ENCODE peak calls at places on chromosomes 6 and 20, in seven cellular contexts. P, Q, Z, A, V, Y and D are unnamed samples.

GRCh38 chr20:45934046-45934586 is 367 bp upstream of the PCIF1 start:
- DNase-seq in P (peak), Y (peak), Q (peak), A (peak), V (peak), Z (peak), D (peak)

GRCh38 chr6:113416166-113416565 is 441.0 kb upstream of the MARCKS start:
- DNase-seq in P (no peak), Z (no peak), V (no peak), Q (no peak), Y (no peak), A (peak), D (no peak)

GRCh38 chr20:10064611-10065010 is 29.8 kb downstream of the ANKEF1 start:
- DNase-seq in Z (no peak), Y (no peak), V (no peak), Q (no peak), P (no peak), A (no peak), D (no peak)

GRCh38 chr20:32277361-32278198 is at the start of gene KIF3B:
- DNase-seq in P (peak), A (peak), Z (peak), V (peak), Y (peak), Q (peak), D (peak)

GRCh38 chr6:27133281-27134227 is 113.9 kb upstream of the PRSS16 start:
- DNase-seq in Y (peak), V (peak), A (peak), P (peak), Q (peak), Z (peak), D (peak)

GRCh38 chr6:121733216-121733615 is 297.8 kb downstream of the GJA1 start:
- DNase-seq in A (no peak), Q (no peak), Y (no peak), V (no peak), Z (no peak), P (no peak), D (no peak)

GRCh38 chr6:110295451-110296145 is 62.6 kb downstream of the METTL24 start:
- DNase-seq in P (no peak), A (no peak), Y (no peak), Z (no peak), Q (no peak), V (no peak), D (no peak)

GRCh38 chr6:34015576-34015975 is 130.3 kb downstream of the GRM4 start:
- DNase-seq in Q (peak), A (peak), Y (no peak), Z (no peak), P (no peak), V (no peak), D (no peak)

GRCh38 chr6:162408805-162409535 is 318.6 kb downstream of the PRKN start:
- DNase-seq in P (no peak), V (no peak), Q (peak), A (no peak), Y (no peak), Z (no peak), D (no peak)

GRCh38 chr20:57899554-57899953 is 189.7 kb upstream of the PMEPA1 start:
- DNase-seq in V (no peak), A (no peak), Q (no peak), Z (no peak), Y (no peak), P (no peak), D (no peak)

GRCh38 chr6:108464506-108465084 is 96.1 kb upstream of the FOXO3 start:
- DNase-seq in P (no peak), V (no peak), Q (peak), A (peak), Y (no peak), Z (no peak), D (peak)

GRCh38 chr20:44780226-44780625 is 30.1 kb downstream of the RIMS4 start:
- DNase-seq in Z (peak), Y (no peak), P (peak), Q (peak), V (peak), A (peak), D (peak)

GRCh38 chr6:57207141-57207540 is 15.0 kb downstream of the RAB23 start:
- DNase-seq in V (no peak), Q (no peak), P (no peak), A (peak), Y (no peak), Z (no peak), D (no peak)

GRCh38 chr20:50099121-50099520 is 13.8 kb downstream of the UBE2V1 start:
- DNase-seq in A (no peak), Q (no peak), V (no peak), P (no peak), Y (no peak), Z (no peak), D (no peak)

GRCh38 chr20:36467076-36467999 is 74.0 kb upstream of the MYL9 start:
- DNase-seq in V (peak), Q (no peak), Y (no peak), Z (peak), A (peak), P (peak), D (peak)

GRCh38 chr6:46217671-46218131 is 46.9 kb upstream of the ENPP5 start:
- DNase-seq in P (peak), Z (no peak), Q (no peak), A (peak), Y (no peak), V (no peak), D (no peak)

GRCh38 chr6:26223677-26224546 is 136.7 kb downstream of the HFE start:
- DNase-seq in A (peak), Y (peak), P (no peak), Z (peak), V (peak), Q (peak), D (peak)

GRCh38 chr20:35302421-35303335 is 10.5 kb upstream of the FAM83C start:
- DNase-seq in Z (peak), V (no peak), P (no peak), A (no peak), Y (no peak), Q (no peak), D (peak)
- TF ChIP-seq EZH2phosphoT487 in Z (no peak), V (no peak), P (no peak), A (no peak), Y (no peak), Q (no peak), D (no peak)

GRCh38 chr6:38801305-38801704 is 86.2 kb downstream of the DNAH8 start:
- DNase-seq in A (no peak), V (no peak), Y (no peak), P (no peak), Z (no peak), Q (no peak), D (no peak)

GRCh38 chr6:38802497-38802896 is 87.4 kb downstream of the DNAH8 start:
- DNase-seq in V (no peak), A (no peak), Y (no peak), P (no peak), Q (no peak), Z (no peak), D (no peak)

GRCh38 chr6:38796850-38797249 is 81.7 kb downstream of the DNAH8 start:
- DNase-seq in V (no peak), Q (no peak), Y (no peak), Z (no peak), A (no peak), P (no peak), D (peak)

GRCh38 chr6:38797391-38797790 is 82.3 kb downstream of the DNAH8 start:
- DNase-seq in P (no peak), V (no peak), Y (no peak), Z (peak), Q (peak), A (no peak), D (peak)

GRCh38 chr6:38799529-38800184 is 84.5 kb downstream of the DNAH8 start:
- DNase-seq in Q (no peak), V (no peak), Z (no peak), Y (no peak), A (no peak), P (no peak), D (peak)
- H2AFZ ChIP-seq in Q (no peak), V (no peak), Z (no peak), Y (no peak), A (no peak), P (no peak), D (no peak)

GRCh38 chr6:2245103-2245953 is at the start of gene GMDS:
- DNase-seq in P (peak), V (peak), A (peak), Q (peak), Y (peak), Z (peak), D (peak)
- TF ChIP-seq EZH2phosphoT487 in P (no peak), V (no peak), A (no peak), Q (no peak), Y (no peak), Z (no peak), D (peak)

GRCh38 chr6:30121446-30122065 is 8.7 kb upstream of the TRIM31 start:
- DNase-seq in Z (no peak), P (no peak), Q (no peak), V (no peak), Y (no peak), A (no peak), D (no peak)
- H2AFZ ChIP-seq in Z (no peak), P (no peak), Q (no peak), V (no peak), Y (no peak), A (no peak), D (no peak)

GRCh38 chr6:31498748-31499147 is 803 bp downstream of the MICB start:
- DNase-seq in Q (peak), Y (no peak), Z (peak), P (no peak), A (peak), V (no peak), D (peak)
- TF ChIP-seq EZH2phosphoT487 in Q (peak), Y (no peak), Z (no peak), P (no peak), A (no peak), V (no peak), D (no peak)

DNA sequence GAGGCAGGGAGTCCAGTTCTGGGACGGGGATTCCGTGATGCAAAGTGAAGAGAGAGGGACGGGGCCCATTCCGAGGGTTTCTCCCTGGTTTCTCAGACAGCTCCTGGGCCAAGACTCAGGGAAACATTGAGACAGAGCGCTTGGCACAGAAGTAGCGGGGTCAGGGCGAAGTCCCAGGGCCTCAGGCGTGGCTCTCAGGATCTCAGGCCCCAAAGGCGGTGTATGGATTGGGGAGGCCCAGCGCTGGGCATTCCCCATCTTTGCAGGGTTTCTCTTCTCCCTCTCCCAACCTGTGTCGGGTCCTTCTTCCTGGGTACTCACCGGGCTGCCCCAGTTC is 35.9 kb upstream of the HLA-G start:
- DNase-seq in A (peak), P (no peak), Y (no peak), Z (no peak), V (no peak), Q (no peak), D (peak)
- H2AFZ ChIP-seq in A (peak), P (no peak), Y (no peak), Z (peak), V (no peak), Q (peak), D (peak)

GRCh38 chr20:46998497-46999190 is 104.0 kb downstream of the EYA2 start:
- DNase-seq in P (no peak), A (no peak), Y (no peak), Z (peak), V (no peak), Q (no peak), D (no peak)
- TF ChIP-seq EZH2phosphoT487 in P (no peak), A (no peak), Y (no peak), Z (no peak), V (no peak), Q (no peak), D (no peak)